ENCODE peak calls at places on chromosomes 4 and X, in four cellular contexts. J is T-helper 2 cell, S is left colon, M is AG09309. D is an unnamed sample.

GRCh38 chr4:151930372-151930771 is 169.6 kb upstream of the GATB start:
- DNase-seq in M (no peak), J (no peak), S (no peak), D (no peak)

GRCh38 chr4:56434599-56435000 is 815 bp downstream of the PPAT start:
- DNase-seq in S (no peak), M (no peak), J (no peak), D (peak; percentile 54)

GRCh38 chrX:50691820-50692219 is 122.2 kb downstream of the SHROOM4 start:
- DNase-seq in S (no peak), M (no peak), J (peak; percentile 33), D (peak; percentile 23)

GRCh38 chr4:114343015-114343414 is 255.6 kb upstream of the UGT8 start:
- DNase-seq in J (no peak), S (no peak), M (no peak), D (peak; percentile 21)

GRCh38 chrX:3609800-3610199 is 103.6 kb downstream of the PRKX start:
- DNase-seq in J (no peak), M (peak; percentile 75), S (no peak), D (peak; percentile 22)

GRCh38 chr4:80006935-80007744 is 65.9 kb downstream of the ANTXR2 start:
- DNase-seq in M (no peak), J (peak; percentile 88), S (no peak), D (peak; percentile 89)

GRCh38 chr4:140150636-140150885 is 3.4 kb downstream of the MAML3 start:
- DNase-seq in M (no peak), S (peak; percentile 90), J (no peak), D (no peak)

GRCh38 chr4:1980561-1981041 is 28.2 kb downstream of the NELFA start:
- DNase-seq in S (no peak), M (no peak), J (no peak), D (no peak)

GRCh38 chr4:99845179-99845578 is 28.6 kb downstream of the DAPP1 start:
- DNase-seq in M (no peak), S (no peak), J (no peak), D (no peak)

GRCh38 chr4:75004755-75005668 is 72.1 kb downstream of the PARM1 start:
- DNase-seq in M (no peak), J (no peak), S (no peak), D (no peak)

GRCh38 chrX:104113237-104113965 is 1.1 kb downstream of the ZCCHC18 start:
- DNase-seq in S (no peak), J (peak; percentile 68), M (no peak), D (peak; percentile 55)

GRCh38 chrX:13899607-13900006 is 82.7 kb upstream of the GPM6B start:
- DNase-seq in S (no peak), J (no peak), M (peak; percentile 81), D (peak; percentile 92)

GRCh38 chrX:53001958-53002357 is 43.6 kb upstream of the FAM156A start:
- DNase-seq in M (no peak), J (no peak), S (no peak), D (no peak)

GRCh38 chr4:167774646-167775045 is 317.7 kb upstream of the ANXA10 start:
- DNase-seq in M (no peak), J (no peak), S (no peak), D (peak; percentile 1)

D was measured in fibroblast of lung.